ENCODE peak calls at places on chromosomes 16 and 17, in six cellular contexts. Q is sigmoid colon, I is Panc1, X is suprapubic skin, E is IMR-90, F is endothelial cell. W is an unnamed sample.

GRCh38 chr17:29949708-29950107 is 8.3 kb downstream of the EFCAB5 start:
- DNase-seq in Q (no peak), I (no peak), X (no peak), E (no peak), F (no peak), W (no peak)

GRCh38 chr17:13597723-13598347 is 3.9 kb downstream of the HS3ST3A1 start:
- DNase-seq in Q (no peak), I (peak; percentile 28), X (no peak), E (peak; percentile 64), F (peak; percentile 42), W (peak; percentile 42)

GRCh38 chr16:4918790-4919210 is 18.1 kb downstream of the PPL start:
- DNase-seq in Q (no peak), I (no peak), X (no peak), E (no peak), F (no peak), W (no peak)

GRCh38 chr16:89697161-89697615 is 4.3 kb downstream of the SPATA2L start:
- DNase-seq in Q (no peak), I (no peak), X (no peak), E (no peak), F (no peak), W (no peak)

GRCh38 chr16:70402916-70403659 is 35.8 kb downstream of the ST3GAL2 start:
- DNase-seq in Q (no peak), I (no peak), X (no peak), E (peak; percentile 63), F (no peak), W (no peak)

GRCh38 chr17:1532836-1533602 is 16.6 kb upstream of the INPP5K start:
- DNase-seq in Q (no peak), I (no peak), X (no peak), E (no peak), F (peak; percentile 43), W (no peak)

GRCh38 chr17:71764507-71764906 is 356.3 kb upstream of the SOX9 start:
- DNase-seq in Q (no peak), I (no peak), X (no peak), E (no peak), F (peak; percentile 45), W (no peak)

GRCh38 chr17:29640413-29640812 is 17.7 kb upstream of the CORO6 start:
- DNase-seq in Q (no peak), I (no peak), X (no peak), E (peak; percentile 74), F (no peak), W (no peak)

GRCh38 chr16:83744521-83744981 is 63.2 kb upstream of the HSBP1 start:
- DNase-seq in Q (peak; percentile 73), I (no peak), X (peak; percentile 72), E (peak; percentile 7), F (no peak), W (no peak)

GRCh38 chr17:38603786-38604478 is 1.8 kb downstream of the SRCIN1 start:
- DNase-seq in Q (no peak), I (no peak), X (no peak), E (no peak), F (no peak), W (no peak)

GRCh38 chr17:14547016-14547415 is 246.1 kb downstream of the HS3ST3B1 start:
- DNase-seq in Q (no peak), I (no peak), X (no peak), E (no peak), F (no peak), W (no peak)

GRCh38 chr17:27644586-27644985 is 13.6 kb downstream of the LGALS9 start:
- DNase-seq in Q (no peak), I (no peak), X (no peak), E (no peak), F (no peak), W (no peak)

DNA sequence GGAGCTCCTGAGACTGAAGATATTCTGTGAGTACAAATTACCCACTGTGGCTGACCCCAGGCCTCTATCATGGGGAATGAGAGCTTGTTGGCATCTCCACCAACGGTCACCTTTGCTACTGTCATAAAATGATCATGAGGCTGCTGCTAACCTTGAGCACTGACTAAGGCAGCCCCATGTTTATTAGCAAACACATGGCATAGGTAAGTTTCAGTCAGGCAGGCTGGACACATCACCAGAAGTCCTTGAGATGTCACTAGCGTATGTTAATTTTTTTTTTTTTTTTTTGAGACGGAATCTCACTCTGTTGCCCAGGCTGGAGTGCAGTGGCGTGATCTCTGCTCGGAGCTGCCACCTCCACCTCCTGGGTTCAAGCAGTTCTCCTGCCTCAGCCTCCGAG is 1.5 kb upstream of the GLG1 start:
- DNase-seq in Q (no peak), I (no peak), X (no peak), E (no peak), F (no peak), W (no peak)
- TF ChIP-seq CTCF in Q (no peak), I (no peak), X (no peak), E (no peak), F (no peak), W (no peak)

GRCh38 chr17:82080789-82081464 is 15.3 kb upstream of the DUS1L start:
- DNase-seq in Q (no peak), I (no peak), X (no peak), E (no peak), F (no peak), W (no peak)

GRCh38 chr17:82081546-82081945 is 15.9 kb upstream of the DUS1L start:
- DNase-seq in Q (no peak), I (no peak), X (no peak), E (no peak), F (no peak), W (no peak)

GRCh38 chr17:82079001-82079677 is 13.5 kb upstream of the DUS1L start:
- DNase-seq in Q (no peak), I (no peak), X (no peak), E (no peak), F (no peak), W (no peak)

GRCh38 chr17:82081966-82082365 is 16.1 kb downstream of the FASN start:
- DNase-seq in Q (no peak), I (no peak), X (no peak), E (no peak), F (no peak), W (no peak)

GRCh38 chr17:82080048-82080788 is 14.6 kb upstream of the DUS1L start:
- DNase-seq in Q (no peak), I (no peak), X (no peak), E (no peak), F (no peak), W (no peak)
- TF ChIP-seq CTCF in Q (no peak), I (no peak), X (no peak), E (no peak), F (no peak), W (no peak)

GRCh38 chr17:42118545-42118944 is 2.6 kb downstream of the KAT2A start:
- DNase-seq in Q (no peak), I (no peak), X (no peak), E (peak; percentile 25), F (peak; percentile 59), W (no peak)
- TF ChIP-seq CTCF in Q (no peak), I (peak; percentile 65), X (no peak), E (peak; percentile 47), F (peak; percentile 38), W (peak; percentile 41)

GRCh38 chr17:74691151-74691550 is 21.6 kb downstream of the CD300LF start:
- DNase-seq in Q (peak; percentile 20), I (no peak), X (no peak), E (no peak), F (no peak), W (no peak)

GRCh38 chr17:74682028-74682427 is 30.7 kb downstream of the CD300LF start:
- DNase-seq in Q (no peak), I (no peak), X (no peak), E (no peak), F (no peak), W (no peak)

GRCh38 chr17:74690409-74690825 is 22.3 kb downstream of the CD300LF start:
- DNase-seq in Q (peak; percentile 67), I (no peak), X (no peak), E (no peak), F (no peak), W (no peak)

GRCh38 chr17:74682442-74683190 is 30.1 kb downstream of the CD300LF start:
- DNase-seq in Q (no peak), I (no peak), X (no peak), E (no peak), F (no peak), W (no peak)

DNA sequence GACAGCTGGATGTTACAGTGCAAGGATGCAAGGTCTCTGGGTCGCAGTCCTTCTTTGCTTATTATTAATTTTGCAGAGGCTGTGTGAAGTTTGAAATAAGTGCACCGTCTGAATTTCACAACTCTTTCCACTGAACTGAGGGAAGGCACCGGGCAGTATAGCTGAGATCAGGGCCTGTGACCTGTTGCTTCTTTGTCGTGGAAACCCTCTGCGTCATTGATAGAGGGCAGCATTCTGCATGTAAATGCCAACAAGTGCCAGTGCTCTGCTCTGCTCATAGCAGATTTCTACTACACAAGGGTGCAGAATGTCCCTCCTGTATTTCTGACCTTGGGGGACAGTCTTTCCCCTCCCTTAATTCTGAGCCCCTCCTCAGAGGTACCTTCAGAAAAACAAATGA is 26.0 kb downstream of the CD300LF start:
- DNase-seq in Q (no peak), I (no peak), X (no peak), E (no peak), F (no peak), W (no peak)
- TF ChIP-seq CTCF in Q (no peak), I (no peak), X (no peak), E (no peak), F (no peak), W (no peak)

DNA sequence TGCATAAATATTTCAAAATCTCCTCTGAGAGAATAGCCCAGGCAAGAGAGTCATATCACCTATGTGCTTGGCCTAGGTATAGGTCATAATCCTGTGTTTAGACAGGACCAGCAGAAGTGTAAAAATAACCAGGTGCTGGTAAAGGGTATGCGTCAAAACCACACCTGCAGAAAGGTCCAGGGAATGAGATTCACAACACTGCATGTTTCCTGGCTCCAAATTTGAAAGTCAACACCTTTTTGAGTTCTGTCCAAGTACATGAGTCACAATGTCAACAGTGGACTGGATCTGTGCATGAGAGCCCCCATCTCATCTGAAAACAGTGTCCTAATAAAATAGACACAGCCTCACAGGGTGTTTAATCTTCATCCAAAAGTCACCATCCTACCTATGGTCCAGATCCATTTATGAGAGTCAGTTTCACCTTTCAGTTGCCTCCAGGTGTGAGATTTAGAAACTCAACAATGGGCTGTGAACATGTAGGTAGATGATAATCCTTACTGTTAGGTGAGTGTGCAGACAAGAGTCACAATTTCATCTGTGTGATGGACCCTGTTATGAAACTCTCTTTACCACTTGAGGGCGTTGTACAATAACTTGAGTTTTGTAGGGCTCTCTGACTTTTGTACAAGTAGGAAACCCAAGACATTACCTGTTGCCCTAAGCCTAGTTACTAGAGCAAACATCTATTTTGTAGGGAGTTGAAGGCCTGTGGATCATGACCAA is 2100.7 kb downstream of the TP53TG3F start:
- DNase-seq in Q (no peak), I (no peak), X (no peak), E (no peak), F (no peak), W (no peak)
- TF ChIP-seq CTCF in Q (no peak), I (no peak), X (no peak), E (no peak), F (no peak), W (no peak)